ENCODE peak calls at places on chromosomes 2 and 18, in seven cellular contexts. S is NCI-H524; Y is HuH-7; F is activated T-helper 1 cell treated with anti-CD3 and anti-CD28 coated beads, Interleukin-2, amount 50 U/mL, for 16 hours; Q is posterior cingulate gyrus; G is fibroblast of mammary gland; M is BJ. E is an unnamed sample.

GRCh38 chr2:143758629-143759330 is 629.6 kb downstream of the ARHGAP15 start:
- DNase-seq in F (no peak), Y (no peak), G (no peak), Q (no peak), M (no peak), S (no peak), E (no peak)

GRCh38 chr2:152028182-152028862 is 70.5 kb downstream of the CACNB4 start:
- DNase-seq in Y (no peak), F (no peak), G (peak; percentile 73), S (no peak), Q (no peak), M (no peak), E (no peak)

GRCh38 chr18:60984496-60984895 is 348.7 kb upstream of the CDH20 start:
- DNase-seq in Q (no peak), F (no peak), Y (no peak), G (peak; percentile 85), S (no peak), M (no peak), E (no peak)

GRCh38 chr2:180367831-180368230 is 360.7 kb upstream of the CWC22 start:
- DNase-seq in F (no peak), M (peak; percentile 5), S (no peak), Q (no peak), Y (no peak), G (peak; percentile 22), E (no peak)

GRCh38 chr18:9147440-9148238 is 11.1 kb downstream of the ANKRD12 start:
- DNase-seq in Q (no peak), Y (peak; percentile 52), G (peak; percentile 83), S (peak; percentile 23), F (no peak), M (peak; percentile 29), E (peak; percentile 75)

GRCh38 chr2:44324971-44325426 is 36.3 kb downstream of the PREPL start:
- DNase-seq in S (no peak), G (peak; percentile 59), Y (no peak), M (peak; percentile 35), F (no peak), Q (no peak), E (no peak)

GRCh38 chr2:160324161-160324768 is 124.2 kb upstream of the ITGB6 start:
- DNase-seq in G (peak; percentile 74), Q (no peak), M (no peak), Y (no peak), S (no peak), F (peak; percentile 11), E (peak; percentile 65)

GRCh38 chr2:172288603-172289002 is 138.8 kb upstream of the ITGA6 start:
- DNase-seq in F (no peak), G (peak; percentile 45), S (no peak), M (no peak), Y (no peak), Q (no peak), E (peak; percentile 33)